ENCODE peak calls at places on chromosome 4, in seven cellular contexts. R is CD4-positive, CD25-positive, alpha-beta regulatory T cell; P is uterus; X is EL; Q is M059J; G is GM04504; B is NCI-H774. L is an unnamed sample.

GRCh38 chr4:89371614-89372013 is 64.0 kb upstream of the GPRIN3 start:
- DNase-seq in R (no peak), P (no peak), X (no peak), Q (no peak), G (no peak), B (no peak), L (no peak)

GRCh38 chr4:82268050-82268825 is 105.6 kb downstream of the HNRNPD start:
- DNase-seq in R (peak), P (peak), X (peak), Q (peak), G (peak), B (peak), L (no peak)

GRCh38 chr4:119300072-119300387 is 21.9 kb downstream of the FABP2 start:
- DNase-seq in R (no peak), P (peak), X (peak), Q (peak), G (peak), B (no peak), L (peak)

GRCh38 chr4:8912089-8912455 is 40.4 kb upstream of the HMX1 start:
- DNase-seq in R (no peak), P (no peak), X (no peak), Q (no peak), G (no peak), B (no peak), L (no peak)

GRCh38 chr4:186622788-186623464 is 67.6 kb upstream of the MTNR1A start:
- DNase-seq in R (no peak), P (no peak), X (peak), Q (peak), G (peak), B (no peak), L (no peak)

GRCh38 chr4:137543198-137543597 is 10.9 kb upstream of the PCDH18 start:
- DNase-seq in R (no peak), P (no peak), X (no peak), Q (no peak), G (no peak), B (no peak), L (no peak)

GRCh38 chr4:54930226-54930625 is 195.2 kb downstream of the KDR start:
- DNase-seq in R (no peak), P (no peak), X (peak), Q (peak), G (peak), B (peak), L (no peak)

GRCh38 chr4:87732033-87732770 is 67.2 kb upstream of the IBSP start:
- DNase-seq in R (no peak), P (no peak), X (peak), Q (peak), G (no peak), B (no peak), L (no peak)

GRCh38 chr4:54268151-54268550 is 39.1 kb downstream of the PDGFRA start:
- DNase-seq in R (no peak), P (no peak), X (peak), Q (peak), G (no peak), B (no peak), L (no peak)

GRCh38 chr4:6038711-6039110 is 20.5 kb upstream of the C4orf50 start:
- DNase-seq in R (no peak), P (no peak), X (no peak), Q (no peak), G (no peak), B (no peak), L (no peak)

GRCh38 chr4:153520871-153521329 is 54.7 kb downstream of the TMEM131L start:
- DNase-seq in R (no peak), P (no peak), X (no peak), Q (no peak), G (no peak), B (no peak), L (no peak)

GRCh38 chr4:140094701-140095420 is 59.1 kb downstream of the MAML3 start:
- DNase-seq in R (peak), P (no peak), X (no peak), Q (peak), G (no peak), B (no peak), L (no peak)

GRCh38 chr4:33561259-33561658 is 2683.1 kb downstream of the ARAP2 start:
- DNase-seq in R (no peak), P (no peak), X (no peak), Q (no peak), G (no peak), B (no peak), L (no peak)

GRCh38 chr4:54368861-54369260 is 139.8 kb downstream of the PDGFRA start:
- DNase-seq in R (no peak), P (no peak), X (no peak), Q (no peak), G (no peak), B (no peak), L (no peak)